ENCODE peak calls at places on chromosomes 7 and 10, in four cellular contexts. T is SJSA1, E is choroid plexus epithelial cell, P is smooth muscle cell of the brain vasculature. L is an unnamed sample.
A peak's percentile ranks its signal among the peaks of the same experiment; 100 is the strongest.

GRCh38 chr7:30068117-30068516 is 39.9 kb downstream of the PLEKHA8 start:
- DNase-seq in T (no peak), E (peak; percentile 93), P (no peak), L (no peak)

GRCh38 chr10:48750019-48750418 is 65.3 kb downstream of the WDFY4 start:
- DNase-seq in T (no peak), E (no peak), P (no peak), L (no peak)

GRCh38 chr10:119313645-119314044 is 106.3 kb downstream of the GRK5 start:
- DNase-seq in T (no peak), E (no peak), P (no peak), L (no peak)

GRCh38 chr10:43251664-43252165 is 15.2 kb downstream of the RASGEF1A start:
- DNase-seq in T (no peak), E (no peak), P (no peak), L (no peak)

GRCh38 chr7:64099656-64100531 is 54.7 kb downstream of the ZNF727 start:
- DNase-seq in T (no peak), E (no peak), P (no peak), L (no peak)

GRCh38 chr10:62075414-62075813 is 173.9 kb downstream of the ARID5B start:
- DNase-seq in T (no peak), E (no peak), P (no peak), L (no peak)

GRCh38 chr7:111438369-111439289 is 123.7 kb downstream of the IMMP2L start:
- DNase-seq in T (peak; percentile 79), E (peak; percentile 83), P (no peak), L (no peak)

GRCh38 chr10:14466256-14466655 is 135.5 kb upstream of the FRMD4A start:
- DNase-seq in T (no peak), E (no peak), P (no peak), L (no peak)

GRCh38 chr7:1675673-1676549 is 5.8 kb downstream of the ELFN1 start:
- DNase-seq in T (no peak), E (no peak), P (no peak), L (no peak)